ENCODE peak calls at places on chromosomes 12 and 14, in five cellular contexts. M, F, L, Z and Q are unnamed samples.

GRCh38 chr14:73188501-73188903 is 48.8 kb upstream of the PAPLN start:
- DNase-seq in F (no peak), M (no peak), Z (no peak), L (peak; percentile 16), Q (no peak)

GRCh38 chr12:50825372-50825838 is 17.3 kb upstream of the TMPRSS12 start:
- DNase-seq in M (peak; percentile 43), L (peak; percentile 49), Z (no peak), F (peak; percentile 60), Q (no peak)

GRCh38 chr14:50943261-50943942 is 881 bp downstream of the PYGL start:
- DNase-seq in Z (peak; percentile 65), F (no peak), M (no peak), L (peak; percentile 53), Q (peak; percentile 70)

GRCh38 chr12:122366685-122367475 is 55.6 kb downstream of the CLIP1 start:
- DNase-seq in M (no peak), Z (no peak), L (peak; percentile 90), F (peak; percentile 25), Q (peak; percentile 66)

GRCh38 chr12:71085575-71085974 is 72.2 kb downstream of the TSPAN8 start:
- DNase-seq in F (no peak), L (no peak), Z (no peak), M (no peak), Q (no peak)

GRCh38 chr12:127811988-127812387 is 455.0 kb upstream of the TMEM132C start:
- DNase-seq in F (no peak), Z (no peak), M (no peak), L (peak; percentile 31), Q (peak; percentile 43)

GRCh38 chr12:106126441-106127288 is 12.1 kb downstream of the NUAK1 start:
- DNase-seq in Z (no peak), M (no peak), L (no peak), F (no peak), Q (no peak)

GRCh38 chr12:76549131-76549530 is 10.4 kb downstream of the OSBPL8 start:
- DNase-seq in L (no peak), F (no peak), Z (no peak), M (no peak), Q (no peak)

GRCh38 chr12:46256942-46257341 is 11.9 kb downstream of the SLC38A1 start:
- DNase-seq in L (no peak), M (no peak), F (no peak), Z (no peak), Q (no peak)

GRCh38 chr12:2396448-2396871 is 343.7 kb downstream of the CACNA1C start:
- DNase-seq in M (no peak), L (peak; percentile 89), Z (no peak), F (no peak), Q (no peak)

GRCh38 chr14:75928587-75929230 is 53.1 kb downstream of the TGFB3 start:
- DNase-seq in L (peak; percentile 18), Z (no peak), M (no peak), F (no peak), Q (no peak)

GRCh38 chr12:107875772-107876171 is 101.3 kb downstream of the ASCL4 start:
- DNase-seq in L (no peak), M (no peak), Z (no peak), F (no peak), Q (no peak)

GRCh38 chr14:49489341-49489740 is 96.8 kb downstream of the RPS29 start:
- DNase-seq in M (no peak), L (no peak), Z (no peak), F (no peak), Q (no peak)

GRCh38 chr14:48008646-48009045 is 333.2 kb upstream of the MDGA2 start:
- DNase-seq in L (no peak), Z (no peak), M (no peak), F (no peak), Q (no peak)

GRCh38 chr12:131052063-131052781 is 98.5 kb downstream of the ADGRD1 start:
- DNase-seq in F (no peak), M (no peak), L (no peak), Z (no peak), Q (no peak)

GRCh38 chr12:88644946-88645702 is 64.9 kb upstream of the KITLG start:
- DNase-seq in Z (no peak), F (no peak), L (no peak), M (no peak), Q (no peak)

GRCh38 chr14:86946446-86946845 is 1046.5 kb downstream of the GALC start:
- DNase-seq in Z (no peak), F (no peak), M (no peak), L (no peak), Q (no peak)

GRCh38 chr12:120110550-120111501 is 5.7 kb downstream of the RAB35 start:
- DNase-seq in L (no peak), M (no peak), Z (no peak), F (peak; percentile 66), Q (peak; percentile 72)

GRCh38 chr14:74988131-74988530 is 14.6 kb upstream of the EIF2B2 start:
- DNase-seq in Z (no peak), M (peak; percentile 56), F (no peak), L (peak; percentile 41), Q (no peak)

GRCh38 chr12:116874324-116874995 is 6.8 kb downstream of the HRK start:
- DNase-seq in L (no peak), Z (no peak), F (no peak), M (no peak), Q (no peak)

GRCh38 chr14:73741876-73742519 is 27.8 kb upstream of the PNMA1 start:
- DNase-seq in F (peak; percentile 63), L (no peak), M (no peak), Z (no peak), Q (peak; percentile 38)

GRCh38 chr12:1870998-1871917 is 47.2 kb downstream of the CACNA2D4 start:
- DNase-seq in M (no peak), F (no peak), Z (no peak), L (no peak), Q (peak; percentile 28)

GRCh38 chr12:50297996-50298395 is 14.7 kb upstream of the LIMA1 start:
- DNase-seq in F (no peak), L (no peak), M (no peak), Z (no peak), Q (no peak)